ENCODE peak calls at places on chromosomes 3 and 15, in four cellular contexts. One of them, this sample, is unnamed.

GRCh38 chr15:57458255-57458850 is 82.0 kb downstream of the CGNL1 start:
- DNase-seq in cardiac fibroblast: peak
- DNase-seq in AG04450: no peak
- DNase-seq in mucosa of descending colon: no peak
- DNase-seq in this sample: no peak

GRCh38 chr3:132630612-132631011 is 29.0 kb downstream of the ACAD11 start:
- DNase-seq in cardiac fibroblast: no peak
- DNase-seq in mucosa of descending colon: no peak
- DNase-seq in AG04450: no peak
- DNase-seq in this sample: no peak

GRCh38 chr3:197432407-197433127 is 123.2 kb downstream of the BDH1 start:
- DNase-seq in mucosa of descending colon: no peak
- DNase-seq in AG04450: no peak
- DNase-seq in cardiac fibroblast: peak
- DNase-seq in this sample: no peak

GRCh38 chr3:69433938-69434263 is 48.0 kb upstream of the FRMD4B start:
- DNase-seq in AG04450: no peak
- DNase-seq in cardiac fibroblast: no peak
- DNase-seq in mucosa of descending colon: no peak
- DNase-seq in this sample: no peak

GRCh38 chr15:41417418-41417811 is 520 bp downstream of the RTF1 start:
- DNase-seq in mucosa of descending colon: no peak
- DNase-seq in AG04450: no peak
- DNase-seq in cardiac fibroblast: peak
- DNase-seq in this sample: no peak

GRCh38 chr15:66653852-66654251 is 48.2 kb upstream of the SMAD6 start:
- DNase-seq in AG04450: no peak
- DNase-seq in cardiac fibroblast: no peak
- DNase-seq in mucosa of descending colon: no peak
- DNase-seq in this sample: no peak

GRCh38 chr15:98174286-98174685 is 213.8 kb downstream of the ARRDC4 start:
- DNase-seq in mucosa of descending colon: no peak
- DNase-seq in cardiac fibroblast: no peak
- DNase-seq in AG04450: no peak
- DNase-seq in this sample: no peak

GRCh38 chr15:95176794-95177577 is 945.6 kb downstream of the MCTP2 start:
- DNase-seq in mucosa of descending colon: no peak
- DNase-seq in cardiac fibroblast: no peak
- DNase-seq in AG04450: no peak
- DNase-seq in this sample: no peak

GRCh38 chr3:70840106-70840870 is 527.9 kb upstream of the MDFIC2 start:
- DNase-seq in mucosa of descending colon: no peak
- DNase-seq in cardiac fibroblast: peak
- DNase-seq in AG04450: no peak
- DNase-seq in this sample: no peak

GRCh38 chr3:10023587-10024310 is 2.5 kb upstream of the FANCD2 start:
- DNase-seq in mucosa of descending colon: no peak
- DNase-seq in cardiac fibroblast: peak
- DNase-seq in AG04450: peak
- DNase-seq in this sample: no peak

GRCh38 chr3:195921334-195921771 is 13.0 kb upstream of the TNK2 start:
- DNase-seq in mucosa of descending colon: no peak
- DNase-seq in AG04450: no peak
- DNase-seq in cardiac fibroblast: no peak
- DNase-seq in this sample: no peak

GRCh38 chr3:26118165-26118564 is 328.3 kb downstream of the OXSM start:
- DNase-seq in AG04450: no peak
- DNase-seq in cardiac fibroblast: no peak
- DNase-seq in mucosa of descending colon: no peak
- DNase-seq in this sample: no peak
- TF ChIP-seq CTCF in AG04450: no peak
- TF ChIP-seq CTCF in cardiac fibroblast: no peak
- TF ChIP-seq CTCF in mucosa of descending colon: no peak
- TF ChIP-seq CTCF in this sample: no peak

GRCh38 chr3:55801068-55801467 is 314.0 kb upstream of the WNT5A start:
- DNase-seq in AG04450: no peak
- DNase-seq in mucosa of descending colon: no peak
- DNase-seq in cardiac fibroblast: no peak
- DNase-seq in this sample: no peak
- TF ChIP-seq CTCF in AG04450: no peak
- TF ChIP-seq CTCF in mucosa of descending colon: no peak
- TF ChIP-seq CTCF in cardiac fibroblast: no peak
- TF ChIP-seq CTCF in this sample: no peak

DNA sequence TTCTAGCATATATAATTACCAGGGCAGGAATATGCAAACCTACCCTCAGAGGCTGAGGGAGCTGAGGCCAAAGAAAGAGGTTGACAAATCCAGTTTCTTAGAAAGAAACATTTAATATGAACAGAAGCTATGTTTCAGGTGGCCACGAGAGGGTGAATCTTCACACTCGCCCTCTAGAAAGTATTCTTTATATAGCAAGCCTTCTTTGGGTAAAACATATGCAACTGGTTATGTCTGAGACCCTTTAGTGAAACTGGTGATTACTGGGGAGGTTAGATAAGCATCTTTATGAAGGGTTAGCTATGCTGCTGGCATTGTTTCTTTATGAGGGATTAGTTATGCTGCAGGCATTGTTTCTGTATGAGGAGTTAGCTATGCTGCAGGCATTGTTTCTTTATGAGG is 50.7 kb upstream of the GOLGA6L2 start:
- DNase-seq in mucosa of descending colon: no peak
- DNase-seq in AG04450: no peak
- DNase-seq in cardiac fibroblast: no peak
- DNase-seq in this sample: no peak
- TF ChIP-seq CTCF in mucosa of descending colon: no peak
- TF ChIP-seq CTCF in AG04450: peak
- TF ChIP-seq CTCF in cardiac fibroblast: peak
- TF ChIP-seq CTCF in this sample: no peak

GRCh38 chr3:57961828-57962447 is 46.3 kb upstream of the FLNB start:
- DNase-seq in cardiac fibroblast: peak
- DNase-seq in mucosa of descending colon: no peak
- DNase-seq in AG04450: no peak
- DNase-seq in this sample: no peak
- TF ChIP-seq CTCF in cardiac fibroblast: peak
- TF ChIP-seq CTCF in mucosa of descending colon: no peak
- TF ChIP-seq CTCF in AG04450: peak
- TF ChIP-seq CTCF in this sample: peak

DNA sequence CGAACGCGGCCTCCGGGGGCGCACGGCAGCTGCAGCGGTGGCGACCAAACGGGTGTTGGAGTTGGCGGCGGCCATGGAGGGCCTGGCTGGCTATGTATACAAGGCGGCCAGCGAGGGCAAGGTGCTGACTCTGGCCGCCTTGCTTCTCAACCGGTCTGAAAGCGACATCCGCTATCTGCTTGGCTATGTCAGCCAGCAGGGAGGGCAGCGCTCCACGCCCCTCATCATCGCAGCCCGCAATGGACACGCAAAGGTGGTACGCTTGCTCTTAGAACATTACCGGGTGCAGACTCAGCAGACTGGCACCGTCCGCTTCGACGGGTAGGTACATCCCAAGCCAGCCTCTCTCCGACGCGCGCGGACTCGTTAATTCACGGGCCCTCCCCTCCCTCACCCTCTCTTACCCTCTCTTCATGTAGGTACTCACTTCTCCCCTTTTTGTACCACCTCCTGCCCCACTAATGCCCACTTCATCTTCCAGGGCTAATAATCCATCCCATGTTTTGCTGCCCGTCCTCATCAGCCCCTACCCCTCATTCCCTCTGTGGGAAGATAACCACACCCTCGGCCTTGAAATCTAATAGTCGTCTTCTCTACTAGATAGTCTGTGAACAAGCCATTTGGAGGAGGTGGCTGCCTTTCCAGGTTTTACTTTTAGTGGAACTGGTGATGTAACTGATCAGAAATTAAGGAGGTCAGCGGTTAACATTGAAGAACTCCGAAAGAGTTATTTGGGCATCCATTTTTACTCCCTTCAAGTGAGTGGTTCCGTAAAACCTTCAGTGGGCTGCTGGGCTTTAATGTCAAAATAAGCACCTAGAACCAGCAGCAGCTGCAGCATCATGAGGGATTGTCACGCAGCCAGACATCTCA is 1.0 kb downstream of the FEM1B start:
- DNase-seq in mucosa of descending colon: no peak
- DNase-seq in cardiac fibroblast: peak
- DNase-seq in AG04450: no peak
- DNase-seq in this sample: no peak
- TF ChIP-seq CTCF in mucosa of descending colon: peak
- TF ChIP-seq CTCF in cardiac fibroblast: peak
- TF ChIP-seq CTCF in AG04450: peak
- TF ChIP-seq CTCF in this sample: peak

GRCh38 chr3:37974121-37974927 is 16.3 kb upstream of the VILL start:
- DNase-seq in AG04450: no peak
- DNase-seq in mucosa of descending colon: peak
- DNase-seq in cardiac fibroblast: peak
- DNase-seq in this sample: peak

GRCh38 chr3:37970802-37971201 is 19.8 kb upstream of the VILL start:
- DNase-seq in mucosa of descending colon: no peak
- DNase-seq in AG04450: no peak
- DNase-seq in cardiac fibroblast: no peak
- DNase-seq in this sample: no peak

GRCh38 chr3:37971467-37971866 is 19.1 kb upstream of the VILL start:
- DNase-seq in cardiac fibroblast: no peak
- DNase-seq in mucosa of descending colon: no peak
- DNase-seq in AG04450: no peak
- DNase-seq in this sample: no peak

GRCh38 chr3:37973250-37974054 is 17.1 kb upstream of the VILL start:
- DNase-seq in cardiac fibroblast: no peak
- DNase-seq in mucosa of descending colon: no peak
- DNase-seq in AG04450: peak
- DNase-seq in this sample: no peak

DNA sequence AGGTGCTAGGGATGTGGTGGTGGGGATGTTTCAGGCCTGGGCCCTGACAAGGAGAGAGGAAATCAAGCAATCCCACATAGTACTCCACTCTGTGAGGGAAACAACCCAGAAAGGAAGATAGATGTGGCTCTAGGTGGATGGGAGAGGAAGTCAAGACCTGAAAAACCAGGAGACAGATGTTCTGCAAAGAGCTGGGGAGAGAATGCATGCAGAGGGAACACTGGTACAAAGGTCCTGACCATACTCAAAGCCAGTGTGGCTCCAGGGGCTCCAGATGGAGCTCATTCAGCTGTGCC is 15.7 kb upstream of the VILL start:
- DNase-seq in AG04450: no peak
- DNase-seq in mucosa of descending colon: no peak
- DNase-seq in cardiac fibroblast: no peak
- DNase-seq in this sample: no peak
- TF ChIP-seq CTCF in AG04450: no peak
- TF ChIP-seq CTCF in mucosa of descending colon: no peak
- TF ChIP-seq CTCF in cardiac fibroblast: no peak
- TF ChIP-seq CTCF in this sample: no peak

GRCh38 chr3:34015204-34016142 is 217.0 kb downstream of the PDCD6IP start:
- DNase-seq in AG04450: no peak
- DNase-seq in cardiac fibroblast: peak
- DNase-seq in mucosa of descending colon: no peak
- DNase-seq in this sample: no peak
- TF ChIP-seq CTCF in AG04450: peak
- TF ChIP-seq CTCF in cardiac fibroblast: peak
- TF ChIP-seq CTCF in mucosa of descending colon: no peak
- TF ChIP-seq CTCF in this sample: no peak